ENCODE peak calls at places on chromosomes 4 and X, in ten cellular contexts. One of them, this sample, is unnamed.

GRCh38 chr4:184331155-184331995 is 113.7 kb upstream of the ENPP6 start:
- DNase-seq in natural killer cell: no peak
- DNase-seq in MM.1S: peak
- DNase-seq in cardiac muscle cell: no peak
- DNase-seq in AG04450: no peak
- DNase-seq in dorsolateral prefrontal cortex: no peak
- DNase-seq in tibial nerve: peak
- DNase-seq in transverse colon: peak
- DNase-seq in K562: no peak
- DNase-seq in mesothelial cell of epicardium: no peak
- DNase-seq in this sample: no peak

GRCh38 chr4:170109586-170110289 is 20.0 kb upstream of the AADAT start:
- DNase-seq in cardiac muscle cell: no peak
- DNase-seq in natural killer cell: no peak
- DNase-seq in mesothelial cell of epicardium: no peak
- DNase-seq in K562: no peak
- DNase-seq in AG04450: no peak
- DNase-seq in tibial nerve: no peak
- DNase-seq in MM.1S: no peak
- DNase-seq in transverse colon: no peak
- DNase-seq in dorsolateral prefrontal cortex: no peak
- DNase-seq in this sample: no peak

GRCh38 chr4:83109480-83110221 is 4.9 kb downstream of the PLAC8 start:
- DNase-seq in dorsolateral prefrontal cortex: no peak
- DNase-seq in MM.1S: peak
- DNase-seq in AG04450: no peak
- DNase-seq in transverse colon: peak
- DNase-seq in cardiac muscle cell: peak
- DNase-seq in tibial nerve: no peak
- DNase-seq in mesothelial cell of epicardium: peak
- DNase-seq in natural killer cell: peak
- DNase-seq in K562: no peak
- DNase-seq in this sample: no peak

GRCh38 chr4:152424980-152425379 is 110.9 kb downstream of the FBXW7 start:
- DNase-seq in tibial nerve: no peak
- DNase-seq in cardiac muscle cell: no peak
- DNase-seq in AG04450: no peak
- DNase-seq in dorsolateral prefrontal cortex: no peak
- DNase-seq in natural killer cell: no peak
- DNase-seq in transverse colon: no peak
- DNase-seq in K562: no peak
- DNase-seq in MM.1S: no peak
- DNase-seq in mesothelial cell of epicardium: no peak
- DNase-seq in this sample: peak

GRCh38 chr4:69467797-69468196 is 27.9 kb downstream of the UGT2B4 start:
- DNase-seq in K562: no peak
- DNase-seq in transverse colon: no peak
- DNase-seq in MM.1S: no peak
- DNase-seq in dorsolateral prefrontal cortex: no peak
- DNase-seq in natural killer cell: no peak
- DNase-seq in cardiac muscle cell: no peak
- DNase-seq in tibial nerve: no peak
- DNase-seq in AG04450: no peak
- DNase-seq in mesothelial cell of epicardium: no peak
- DNase-seq in this sample: no peak

GRCh38 chr4:3036131-3036952 is 38.0 kb downstream of the HTT-AS start:
- DNase-seq in K562: peak
- DNase-seq in transverse colon: no peak
- DNase-seq in AG04450: no peak
- DNase-seq in natural killer cell: no peak
- DNase-seq in mesothelial cell of epicardium: no peak
- DNase-seq in dorsolateral prefrontal cortex: no peak
- DNase-seq in tibial nerve: no peak
- DNase-seq in cardiac muscle cell: no peak
- DNase-seq in MM.1S: no peak
- DNase-seq in this sample: no peak

GRCh38 chr4:106898621-106899230 is 137.4 kb downstream of the DKK2 start:
- DNase-seq in cardiac muscle cell: peak
- DNase-seq in tibial nerve: no peak
- DNase-seq in mesothelial cell of epicardium: no peak
- DNase-seq in dorsolateral prefrontal cortex: no peak
- DNase-seq in MM.1S: peak
- DNase-seq in AG04450: peak
- DNase-seq in K562: peak
- DNase-seq in transverse colon: peak
- DNase-seq in natural killer cell: no peak
- DNase-seq in this sample: peak

GRCh38 chrX:41634284-41634683 is 54.5 kb upstream of the GPR34 start:
- DNase-seq in K562: peak
- DNase-seq in AG04450: no peak
- DNase-seq in MM.1S: peak
- DNase-seq in mesothelial cell of epicardium: no peak
- DNase-seq in natural killer cell: no peak
- DNase-seq in transverse colon: no peak
- DNase-seq in tibial nerve: no peak
- DNase-seq in dorsolateral prefrontal cortex: no peak
- DNase-seq in cardiac muscle cell: peak
- DNase-seq in this sample: peak

GRCh38 chrX:37697169-37697760 is 11.7 kb downstream of the XK start:
- DNase-seq in mesothelial cell of epicardium: no peak
- DNase-seq in MM.1S: no peak
- DNase-seq in transverse colon: no peak
- DNase-seq in K562: no peak
- DNase-seq in tibial nerve: no peak
- DNase-seq in dorsolateral prefrontal cortex: no peak
- DNase-seq in cardiac muscle cell: no peak
- DNase-seq in AG04450: no peak
- DNase-seq in natural killer cell: no peak
- DNase-seq in this sample: peak

GRCh38 chrX:7925867-7926472 is 1.2 kb downstream of the PNPLA4 start:
- DNase-seq in natural killer cell: peak
- DNase-seq in tibial nerve: no peak
- DNase-seq in mesothelial cell of epicardium: peak
- DNase-seq in transverse colon: peak
- DNase-seq in K562: peak
- DNase-seq in cardiac muscle cell: peak
- DNase-seq in dorsolateral prefrontal cortex: peak
- DNase-seq in AG04450: peak
- DNase-seq in MM.1S: peak
- DNase-seq in this sample: peak
- TF ChIP-seq CTCF in natural killer cell: peak
- TF ChIP-seq CTCF in tibial nerve: peak
- TF ChIP-seq CTCF in mesothelial cell of epicardium: peak
- TF ChIP-seq CTCF in transverse colon: peak
- TF ChIP-seq CTCF in K562: peak
- TF ChIP-seq CTCF in cardiac muscle cell: peak
- TF ChIP-seq CTCF in dorsolateral prefrontal cortex: peak
- TF ChIP-seq CTCF in AG04450: peak
- TF ChIP-seq CTCF in MM.1S: peak
- TF ChIP-seq CTCF in this sample: peak

DNA sequence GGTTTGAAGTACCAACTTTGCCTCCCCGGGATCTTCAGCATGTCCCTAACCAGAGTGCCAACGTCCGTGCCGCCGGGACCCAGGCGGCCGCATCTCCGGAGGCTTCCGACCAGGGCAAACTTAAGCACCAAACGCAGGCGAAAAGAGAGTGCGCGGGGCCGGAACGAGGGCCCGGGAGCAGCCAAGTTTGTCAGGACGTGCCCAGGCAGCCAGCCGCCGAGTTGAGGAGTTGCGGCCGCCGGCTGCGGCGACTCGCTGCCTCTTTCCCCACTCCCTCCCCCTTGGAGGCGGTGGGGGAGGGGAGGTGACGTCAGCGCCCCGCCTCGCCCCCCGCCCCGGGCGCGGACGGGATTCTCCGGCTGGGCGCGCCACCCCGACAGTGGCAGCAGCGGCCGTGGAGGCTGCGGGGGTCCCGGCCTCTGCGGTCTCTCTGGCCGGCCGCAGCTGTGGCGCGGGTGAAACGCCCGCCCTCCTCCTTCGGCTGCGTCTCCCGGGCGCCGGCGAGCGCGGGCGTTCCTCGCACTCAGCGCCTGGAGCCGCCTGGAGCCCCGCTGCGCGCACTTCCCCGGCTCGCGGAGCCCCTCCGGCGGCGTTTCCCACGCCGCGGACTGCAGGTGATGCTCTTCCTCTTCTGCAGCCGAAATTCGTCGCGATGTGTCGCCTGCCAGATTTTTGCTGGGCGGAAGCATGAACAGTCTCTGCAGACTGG is 2.9 kb upstream of the FAT1 start:
- DNase-seq in dorsolateral prefrontal cortex: no peak
- DNase-seq in mesothelial cell of epicardium: peak
- DNase-seq in MM.1S: peak
- DNase-seq in tibial nerve: peak
- DNase-seq in AG04450: peak
- DNase-seq in K562: peak
- DNase-seq in natural killer cell: no peak
- DNase-seq in transverse colon: peak
- DNase-seq in cardiac muscle cell: peak
- DNase-seq in this sample: peak
- TF ChIP-seq CTCF in dorsolateral prefrontal cortex: no peak
- TF ChIP-seq CTCF in mesothelial cell of epicardium: no peak
- TF ChIP-seq CTCF in MM.1S: peak
- TF ChIP-seq CTCF in tibial nerve: no peak
- TF ChIP-seq CTCF in AG04450: no peak
- TF ChIP-seq CTCF in K562: no peak
- TF ChIP-seq CTCF in natural killer cell: no peak
- TF ChIP-seq CTCF in transverse colon: peak
- TF ChIP-seq CTCF in cardiac muscle cell: no peak
- TF ChIP-seq CTCF in this sample: no peak

GRCh38 chrX:16696956-16697355 is 15.5 kb downstream of the CTPS2 start:
- DNase-seq in MM.1S: no peak
- DNase-seq in natural killer cell: no peak
- DNase-seq in tibial nerve: no peak
- DNase-seq in transverse colon: no peak
- DNase-seq in mesothelial cell of epicardium: no peak
- DNase-seq in dorsolateral prefrontal cortex: no peak
- DNase-seq in K562: no peak
- DNase-seq in cardiac muscle cell: no peak
- DNase-seq in AG04450: no peak
- DNase-seq in this sample: no peak

GRCh38 chrX:16700734-16701133 is 11.7 kb downstream of the CTPS2 start:
- DNase-seq in AG04450: no peak
- DNase-seq in natural killer cell: no peak
- DNase-seq in transverse colon: no peak
- DNase-seq in mesothelial cell of epicardium: no peak
- DNase-seq in MM.1S: no peak
- DNase-seq in dorsolateral prefrontal cortex: no peak
- DNase-seq in K562: no peak
- DNase-seq in tibial nerve: no peak
- DNase-seq in cardiac muscle cell: no peak
- DNase-seq in this sample: no peak

GRCh38 chrX:16699389-16699788 is 13.1 kb downstream of the CTPS2 start:
- DNase-seq in AG04450: no peak
- DNase-seq in tibial nerve: no peak
- DNase-seq in cardiac muscle cell: no peak
- DNase-seq in K562: no peak
- DNase-seq in mesothelial cell of epicardium: no peak
- DNase-seq in MM.1S: no peak
- DNase-seq in natural killer cell: no peak
- DNase-seq in transverse colon: no peak
- DNase-seq in dorsolateral prefrontal cortex: no peak
- DNase-seq in this sample: no peak

DNA sequence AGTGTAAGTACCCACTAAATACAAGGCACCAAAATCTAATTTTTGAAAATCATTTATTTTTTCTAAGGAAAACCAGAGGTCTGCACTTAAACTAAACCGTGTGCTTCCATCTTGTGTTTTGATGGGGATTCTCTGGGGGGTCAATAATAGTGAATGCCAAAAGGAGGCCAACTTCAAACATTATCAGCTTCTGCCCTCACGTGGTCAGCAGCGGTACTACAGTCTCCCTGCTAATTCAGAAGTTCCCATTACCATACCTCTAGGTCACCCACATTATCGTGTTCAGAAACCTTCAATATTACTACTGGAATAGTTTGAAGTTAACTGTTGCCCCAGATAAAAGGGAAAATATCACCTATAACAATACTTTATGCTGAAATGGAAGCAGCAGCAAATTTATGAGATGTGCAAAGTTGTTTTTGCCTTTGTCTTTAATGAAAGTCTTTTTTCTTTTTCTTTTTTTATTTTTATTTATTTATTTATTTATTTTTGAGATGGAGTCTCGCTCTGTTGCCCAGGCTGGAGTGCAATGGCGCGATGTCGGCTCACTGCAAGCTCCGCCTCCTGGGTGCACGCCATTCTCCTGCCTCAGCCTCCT is 17.3 kb downstream of the CTPS2 start:
- DNase-seq in cardiac muscle cell: peak
- DNase-seq in natural killer cell: peak
- DNase-seq in K562: peak
- DNase-seq in transverse colon: peak
- DNase-seq in mesothelial cell of epicardium: peak
- DNase-seq in MM.1S: peak
- DNase-seq in dorsolateral prefrontal cortex: peak
- DNase-seq in tibial nerve: peak
- DNase-seq in AG04450: no peak
- DNase-seq in this sample: peak
- TF ChIP-seq CTCF in cardiac muscle cell: peak
- TF ChIP-seq CTCF in natural killer cell: peak
- TF ChIP-seq CTCF in K562: peak
- TF ChIP-seq CTCF in transverse colon: peak
- TF ChIP-seq CTCF in mesothelial cell of epicardium: peak
- TF ChIP-seq CTCF in MM.1S: peak
- TF ChIP-seq CTCF in dorsolateral prefrontal cortex: peak
- TF ChIP-seq CTCF in tibial nerve: peak
- TF ChIP-seq CTCF in AG04450: peak
- TF ChIP-seq CTCF in this sample: peak

GRCh38 chr4:173414456-173414855 is 15.5 kb upstream of the SCRG1 start:
- DNase-seq in tibial nerve: no peak
- DNase-seq in MM.1S: no peak
- DNase-seq in mesothelial cell of epicardium: no peak
- DNase-seq in natural killer cell: no peak
- DNase-seq in dorsolateral prefrontal cortex: no peak
- DNase-seq in cardiac muscle cell: no peak
- DNase-seq in transverse colon: no peak
- DNase-seq in AG04450: no peak
- DNase-seq in K562: no peak
- DNase-seq in this sample: no peak

GRCh38 chr4:173417833-173418232 is 18.9 kb upstream of the SCRG1 start:
- DNase-seq in MM.1S: no peak
- DNase-seq in natural killer cell: no peak
- DNase-seq in transverse colon: no peak
- DNase-seq in dorsolateral prefrontal cortex: no peak
- DNase-seq in AG04450: no peak
- DNase-seq in K562: no peak
- DNase-seq in tibial nerve: no peak
- DNase-seq in cardiac muscle cell: no peak
- DNase-seq in mesothelial cell of epicardium: no peak
- DNase-seq in this sample: no peak

GRCh38 chr4:173415092-173415491 is 16.2 kb upstream of the SCRG1 start:
- DNase-seq in mesothelial cell of epicardium: no peak
- DNase-seq in cardiac muscle cell: no peak
- DNase-seq in dorsolateral prefrontal cortex: no peak
- DNase-seq in transverse colon: no peak
- DNase-seq in MM.1S: no peak
- DNase-seq in K562: no peak
- DNase-seq in AG04450: no peak
- DNase-seq in natural killer cell: no peak
- DNase-seq in tibial nerve: no peak
- DNase-seq in this sample: peak

GRCh38 chr4:173418636-173419035 is 19.7 kb upstream of the SCRG1 start:
- DNase-seq in MM.1S: no peak
- DNase-seq in cardiac muscle cell: no peak
- DNase-seq in AG04450: no peak
- DNase-seq in tibial nerve: no peak
- DNase-seq in natural killer cell: no peak
- DNase-seq in K562: no peak
- DNase-seq in transverse colon: no peak
- DNase-seq in dorsolateral prefrontal cortex: no peak
- DNase-seq in mesothelial cell of epicardium: no peak
- DNase-seq in this sample: no peak

GRCh38 chr4:173415885-173416658 is 17.2 kb upstream of the SCRG1 start:
- DNase-seq in dorsolateral prefrontal cortex: peak
- DNase-seq in MM.1S: no peak
- DNase-seq in mesothelial cell of epicardium: no peak
- DNase-seq in tibial nerve: peak
- DNase-seq in natural killer cell: no peak
- DNase-seq in AG04450: no peak
- DNase-seq in transverse colon: peak
- DNase-seq in K562: no peak
- DNase-seq in cardiac muscle cell: no peak
- DNase-seq in this sample: peak
- TF ChIP-seq CTCF in dorsolateral prefrontal cortex: no peak
- TF ChIP-seq CTCF in MM.1S: no peak
- TF ChIP-seq CTCF in mesothelial cell of epicardium: no peak
- TF ChIP-seq CTCF in tibial nerve: no peak
- TF ChIP-seq CTCF in natural killer cell: no peak
- TF ChIP-seq CTCF in AG04450: no peak
- TF ChIP-seq CTCF in transverse colon: no peak
- TF ChIP-seq CTCF in K562: no peak
- TF ChIP-seq CTCF in cardiac muscle cell: peak
- TF ChIP-seq CTCF in this sample: peak